ENCODE peak calls at places on chromosome 1, in four cellular contexts. C is astrocyte, G is AG04449, A is uterus. S is an unnamed sample.

GRCh38 chr1:156896490-156897033 is 3.0 kb downstream of the PEAR1 start:
- DNase-seq in A (peak; percentile 48), C (peak; percentile 92), G (peak; percentile 72), S (peak; percentile 85)

GRCh38 chr1:202576816-202577215 is 133.4 kb downstream of the SYT2 start:
- DNase-seq in G (no peak), C (peak; percentile 90), A (no peak), S (peak; percentile 91)

GRCh38 chr1:107139833-107140702 is 771 bp upstream of the NTNG1 start:
- DNase-seq in C (peak; percentile 64), G (no peak), A (no peak), S (peak; percentile 35)

GRCh38 chr1:204509186-204509635 is 7.0 kb upstream of the MDM4 start:
- DNase-seq in A (no peak), G (no peak), C (no peak), S (no peak)

GRCh38 chr1:10693497-10694273 is 102.8 kb downstream of the CASZ1 start:
- DNase-seq in C (no peak), A (no peak), G (no peak), S (no peak)

GRCh38 chr1:230129341-230129740 is 62.3 kb downstream of the GALNT2 start:
- DNase-seq in A (no peak), C (no peak), G (no peak), S (no peak)

GRCh38 chr1:45356186-45356585 is 15.9 kb upstream of the MUTYH start:
- DNase-seq in A (no peak), C (no peak), G (no peak), S (no peak)

GRCh38 chr1:180603850-180604226 is 28.0 kb upstream of the XPR1 start:
- DNase-seq in G (no peak), C (no peak), A (no peak), S (no peak)

GRCh38 chr1:161086457-161086856 is 2.9 kb downstream of the NECTIN4 start:
- DNase-seq in G (no peak), C (no peak), A (no peak), S (no peak)

GRCh38 chr1:19597463-19598309 is 46.4 kb upstream of the NBL1 start:
- DNase-seq in A (no peak), C (peak; percentile 47), G (no peak), S (peak; percentile 56)

GRCh38 chr1:110464340-110464739 is 13.4 kb downstream of the PROK1 start:
- DNase-seq in C (peak; percentile 76), G (no peak), A (no peak), S (peak; percentile 68)

GRCh38 chr1:58576727-58577675 is at the start of gene TACSTD2:
- DNase-seq in A (no peak), G (no peak), C (no peak), S (no peak)
- TF ChIP-seq CTCF in A (no peak), G (no peak), C (no peak), S (no peak)

GRCh38 chr1:40773748-40774265 is 9.8 kb upstream of the KCNQ4 start:
- DNase-seq in C (no peak), A (no peak), G (no peak), S (no peak)

GRCh38 chr1:40769815-40770214 is 13.8 kb upstream of the KCNQ4 start:
- DNase-seq in A (no peak), C (no peak), G (no peak), S (no peak)

GRCh38 chr1:40768146-40768990 is 15.2 kb upstream of the KCNQ4 start:
- DNase-seq in A (no peak), C (no peak), G (no peak), S (no peak)

GRCh38 chr1:40772146-40772770 is 11.3 kb upstream of the KCNQ4 start:
- DNase-seq in A (no peak), G (no peak), C (no peak), S (no peak)

GRCh38 chr1:40770296-40771070 is 13.1 kb upstream of the KCNQ4 start:
- DNase-seq in C (no peak), A (no peak), G (no peak), S (no peak)
- TF ChIP-seq CTCF in C (no peak), A (no peak), G (no peak), S (peak; percentile 1)

GRCh38 chr1:68202239-68202832 is 30.0 kb downstream of the WLS start:
- DNase-seq in G (no peak), C (peak; percentile 65), A (no peak), S (no peak)

GRCh38 chr1:68207129-68207689 is 25.1 kb downstream of the WLS start:
- DNase-seq in G (no peak), C (peak; percentile 73), A (no peak), S (peak; percentile 81)

GRCh38 chr1:68201546-68202238 is 30.6 kb downstream of the WLS start:
- DNase-seq in G (no peak), A (no peak), C (no peak), S (no peak)

GRCh38 chr1:68205794-68206358 is 26.4 kb downstream of the WLS start:
- DNase-seq in A (no peak), G (no peak), C (no peak), S (no peak)

GRCh38 chr1:68204965-68205630 is 27.2 kb downstream of the WLS start:
- DNase-seq in C (no peak), A (no peak), G (no peak), S (no peak)
- TF ChIP-seq CTCF in C (no peak), A (no peak), G (no peak), S (no peak)

DNA sequence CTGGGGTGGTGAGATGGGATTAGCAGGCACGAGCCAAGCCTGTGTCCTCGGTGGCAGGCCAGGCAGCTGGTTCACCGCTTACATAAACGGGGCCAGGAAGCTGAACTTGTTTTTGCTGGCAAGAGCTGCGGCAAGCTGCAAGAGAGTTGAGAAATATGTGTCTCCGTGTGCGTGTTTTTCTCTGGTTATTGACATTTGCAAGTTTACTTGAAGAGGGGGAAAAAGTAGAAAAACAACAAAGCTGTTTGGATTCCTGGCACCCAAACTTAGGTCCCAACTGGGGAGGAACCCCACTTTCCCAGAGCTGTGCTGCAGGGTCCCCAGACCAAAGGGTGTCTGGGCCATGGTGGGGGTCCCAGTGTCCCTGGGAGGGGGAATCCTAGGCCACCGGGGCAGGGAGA is 14.5 kb downstream of the IL6R start:
- DNase-seq in A (peak; percentile 78), G (peak; percentile 92), C (peak; percentile 90), S (peak; percentile 98)
- TF ChIP-seq CTCF in A (no peak), G (no peak), C (no peak), S (no peak)

GRCh38 chr1:44103270-44104131 is 15.1 kb upstream of the KLF17 start:
- DNase-seq in C (no peak), G (no peak), A (no peak), S (no peak)
- TF ChIP-seq CTCF in C (no peak), G (peak; percentile 27), A (no peak), S (no peak)

DNA sequence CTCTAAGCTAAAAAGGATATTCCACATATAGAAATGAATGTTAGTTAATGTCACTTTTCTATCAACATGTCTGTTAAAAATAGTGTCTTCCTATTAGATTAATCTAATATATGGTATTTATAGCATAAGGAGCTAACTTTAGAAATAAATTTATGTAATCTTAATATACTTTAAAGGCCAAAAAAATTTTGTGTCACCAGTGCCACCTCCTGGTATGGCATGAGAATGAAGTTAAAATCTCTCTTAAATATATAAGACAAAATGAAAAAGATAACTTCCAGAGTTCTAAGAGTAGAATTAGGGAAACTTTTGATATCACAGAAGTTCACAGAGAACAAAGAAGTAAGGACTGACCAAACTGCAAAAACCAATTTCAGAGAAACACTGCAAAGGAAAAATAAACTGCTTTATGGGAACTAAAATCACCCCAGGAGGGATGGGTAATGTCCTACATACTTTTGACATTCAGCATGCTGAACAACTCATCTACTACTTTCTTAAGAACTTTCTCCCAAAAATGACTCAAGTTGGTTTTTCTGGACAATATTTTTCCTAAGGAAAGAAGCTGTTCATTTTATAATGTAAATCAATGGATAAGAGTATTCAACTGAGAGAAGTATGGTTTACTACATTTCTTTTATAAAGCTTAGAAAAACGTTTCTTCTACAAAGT is 82.8 kb downstream of the TRIM33 start:
- DNase-seq in G (no peak), C (no peak), A (no peak), S (peak; percentile 51)
- TF ChIP-seq CTCF in G (peak; percentile 12), C (peak; percentile 33), A (peak; percentile 21), S (peak; percentile 53)

DNA sequence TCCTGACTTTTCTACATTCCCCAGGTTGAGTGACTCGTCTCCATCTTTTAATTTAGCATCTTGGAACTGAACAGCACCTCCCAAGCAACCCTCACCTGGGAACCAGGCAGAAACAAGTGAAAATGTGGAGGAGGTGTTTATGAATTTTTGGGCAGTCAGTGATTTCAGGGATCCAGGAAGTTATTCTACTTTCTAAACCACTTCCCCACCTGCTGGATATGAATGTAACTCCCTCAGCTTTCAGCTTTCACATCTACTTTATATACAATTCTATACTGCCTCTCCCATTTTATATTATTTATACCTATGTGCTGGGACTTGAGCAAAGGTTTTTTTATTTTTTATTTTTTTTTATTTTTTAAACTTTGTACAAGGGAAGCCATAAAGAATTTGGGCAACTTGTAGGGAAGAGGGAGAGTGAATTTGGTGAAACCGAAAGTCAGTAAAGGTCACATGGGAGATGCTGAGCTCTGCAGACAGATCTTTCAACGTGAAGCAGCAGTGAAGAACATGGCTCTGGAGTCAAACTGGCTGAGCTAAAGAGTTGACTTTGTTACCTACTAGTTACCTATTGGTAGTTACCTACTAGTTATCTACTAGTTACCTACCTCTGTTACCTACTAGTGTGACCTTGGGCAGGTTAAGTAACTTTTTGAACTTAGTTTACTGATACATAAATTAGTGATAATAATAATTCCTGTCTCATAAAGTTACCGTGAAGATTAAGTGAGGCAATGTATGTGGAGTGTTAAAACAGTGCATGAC is 45.5 kb downstream of the DDR2 start:
- DNase-seq in C (no peak), G (no peak), A (no peak), S (no peak)
- TF ChIP-seq CTCF in C (no peak), G (no peak), A (no peak), S (no peak)

GRCh38 chr1:187999973-188000372 is 1171.2 kb downstream of the PLA2G4A start:
- DNase-seq in A (no peak), C (no peak), G (no peak), S (peak; percentile 14)
- TF ChIP-seq CTCF in A (no peak), C (no peak), G (no peak), S (peak; percentile 34)

DNA sequence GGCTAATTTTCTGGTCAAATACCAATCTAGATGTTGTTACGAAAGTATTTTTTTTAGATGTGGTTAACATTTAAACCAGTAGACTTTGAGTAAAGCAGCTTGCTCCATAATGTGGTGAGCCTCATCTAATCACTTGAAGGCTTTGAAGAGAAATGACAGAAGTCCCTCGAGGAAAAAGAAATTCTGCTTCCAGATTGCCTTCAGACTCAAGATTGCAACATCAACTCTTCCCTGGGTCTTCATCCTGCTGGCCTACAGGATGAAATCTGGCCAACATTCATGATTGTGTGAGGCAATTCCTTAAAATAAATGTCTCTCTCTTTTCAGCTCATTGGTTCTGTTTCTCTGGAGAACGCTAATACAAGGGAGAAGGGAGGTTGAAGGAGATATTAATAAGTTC is 32.5 kb upstream of the SSX2IP start:
- DNase-seq in G (no peak), C (peak; percentile 47), A (peak; percentile 26), S (peak; percentile 83)
- TF ChIP-seq CTCF in G (no peak), C (no peak), A (no peak), S (no peak)